ENCODE peak calls at places on chromosome 19, in four cellular contexts. U is esophagus squamous epithelium, K is germinal center, W is fibroblast of lung. Y is an unnamed sample.

GRCh38 chr19:4910594-4911273 is 1.4 kb downstream of the UHRF1 start:
- DNase-seq in W (peak; percentile 87), K (peak; percentile 48), U (no peak), Y (peak; percentile 91)

GRCh38 chr19:18419699-18420460 is 682 bp downstream of the SSBP4 start:
- DNase-seq in K (peak; percentile 72), U (no peak), W (no peak), Y (peak; percentile 92)

GRCh38 chr19:41928754-41929535 is 696 bp upstream of the ERFL start:
- DNase-seq in U (no peak), W (no peak), K (peak; percentile 55), Y (peak; percentile 92)

GRCh38 chr19:30070970-30071632 is 129.1 kb downstream of the URI1 start:
- DNase-seq in K (no peak), U (no peak), W (no peak), Y (peak; percentile 48)

GRCh38 chr19:16559896-16560295 is 12.3 kb downstream of the SLC35E1 start:
- DNase-seq in U (no peak), W (peak; percentile 66), K (no peak), Y (no peak)

GRCh38 chr19:7488736-7489353 is at the start of gene PEX11G:
- DNase-seq in U (peak; percentile 14), W (peak; percentile 81), K (peak; percentile 98), Y (peak; percentile 100)

GRCh38 chr19:5392476-5392875 is 51.9 kb upstream of the PTPRS start:
- DNase-seq in U (no peak), K (no peak), W (no peak), Y (no peak)

GRCh38 chr19:16588089-16588823 is 16.0 kb upstream of the SLC35E1 start:
- DNase-seq in K (peak; percentile 84), W (peak; percentile 50), U (no peak), Y (peak; percentile 83)

GRCh38 chr19:50205681-50206138 is 2.3 kb downstream of the MYH14 start:
- DNase-seq in U (no peak), K (no peak), W (no peak), Y (peak; percentile 49)

GRCh38 chr19:30877591-30878230 is 471.5 kb downstream of the TSHZ3 start:
- DNase-seq in U (no peak), W (no peak), K (no peak), Y (no peak)

GRCh38 chr19:1658446-1659433 is 6.3 kb upstream of the TCF3 start:
- DNase-seq in W (no peak), U (no peak), K (no peak), Y (peak; percentile 91)

GRCh38 chr19:42284066-42284501 is 15.0 kb downstream of the CIC start:
- DNase-seq in W (peak; percentile 70), K (peak; percentile 90), U (no peak), Y (peak; percentile 100)

GRCh38 chr19:57566396-57567256 is 7.0 kb upstream of the ZNF550 start:
- DNase-seq in U (no peak), W (peak; percentile 54), K (no peak), Y (no peak)

GRCh38 chr19:48806518-48806817 is 4.4 kb downstream of the BCAT2 start:
- DNase-seq in W (no peak), K (peak; percentile 76), U (no peak), Y (peak; percentile 94)

GRCh38 chr19:19956431-19957075 is 55.8 kb downstream of the ZNF93 start:
- DNase-seq in K (no peak), U (no peak), W (no peak), Y (peak; percentile 3)

GRCh38 chr19:8655340-8655709 is 24.9 kb downstream of the NFILZ start:
- DNase-seq in K (no peak), U (no peak), W (no peak), Y (no peak)

GRCh38 chr19:57887195-57887941 is 1.5 kb downstream of the ZNF814 start:
- DNase-seq in W (peak; percentile 55), K (no peak), U (no peak), Y (no peak)

GRCh38 chr19:3322199-3322978 is 44.0 kb upstream of the NFIC start:
- DNase-seq in W (no peak), U (no peak), K (no peak), Y (no peak)

GRCh38 chr19:8004723-8005513 is 523 bp downstream of the ELAVL1 start:
- DNase-seq in W (peak; percentile 23), U (no peak), K (peak; percentile 24), Y (peak; percentile 88)

GRCh38 chr19:40798997-40799557 is at the start of gene EGLN2:
- DNase-seq in U (no peak), W (no peak), K (no peak), Y (peak; percentile 99)

GRCh38 chr19:7632340-7633203 is 947 bp downstream of the PCP2 start:
- DNase-seq in U (no peak), K (no peak), W (no peak), Y (peak; percentile 79)

GRCh38 chr19:56170261-56170660 is 5.5 kb upstream of the GALP start:
- DNase-seq in W (peak; percentile 85), K (no peak), U (no peak), Y (no peak)

Y was measured in osteoblast.